ENCODE peak calls at places on chromosomes 7 and 10, in nine cellular contexts. J is WERI-Rb-1; K is LHCN-M2; A is activated naive CD8-positive, alpha-beta T cell treated with anti-CD3 and anti-CD28 coated beads, Interleukin-2, amount 50 U/mL, for 24 hours; I is MCF 10A; B is heart right ventricle; D is naive thymus-derived CD8-positive, alpha-beta T cell; C is AG04450; V is epithelial cell of esophagus. O is an unnamed sample.

GRCh38 chr7:17854297-17855047 is 85.8 kb downstream of the SNX13 start:
- DNase-seq in A (no peak), J (no peak), D (no peak), C (no peak), V (no peak), I (no peak), B (no peak), K (peak), O (no peak)

GRCh38 chr10:1203704-1204103 is 147.5 kb downstream of the WDR37 start:
- DNase-seq in C (no peak), D (no peak), A (no peak), I (no peak), J (no peak), B (no peak), K (no peak), V (no peak), O (no peak)

GRCh38 chr7:36137258-36137657 is 15.8 kb upstream of the EEPD1 start:
- DNase-seq in B (no peak), J (no peak), C (no peak), I (no peak), A (no peak), V (no peak), D (no peak), K (no peak), O (no peak)

GRCh38 chr10:113524539-113525490 is 28.0 kb upstream of the HABP2 start:
- DNase-seq in B (no peak), K (no peak), D (no peak), J (no peak), A (no peak), V (peak), I (peak), C (no peak), O (no peak)

GRCh38 chr7:77831481-77831880 is 32.9 kb downstream of the PHTF2 start:
- DNase-seq in A (no peak), V (peak), J (no peak), C (no peak), I (no peak), B (no peak), D (no peak), K (no peak), O (no peak)

GRCh38 chr7:33107136-33108066 is 1.8 kb downstream of the RP9 start:
- DNase-seq in D (no peak), I (peak), A (peak), V (peak), J (peak), K (peak), B (peak), C (peak), O (no peak)

GRCh38 chr10:92342801-92343200 is 51.8 kb downstream of the MARCHF5 start:
- DNase-seq in A (no peak), C (no peak), B (no peak), K (peak), I (no peak), J (no peak), D (no peak), V (peak), O (no peak)

GRCh38 chr10:129101232-129101980 is 365.6 kb upstream of the MGMT start:
- DNase-seq in C (no peak), K (no peak), D (peak), V (no peak), B (no peak), J (no peak), I (no peak), A (no peak), O (no peak)

GRCh38 chr10:48667960-48668541 is 16.6 kb upstream of the WDFY4 start:
- DNase-seq in C (no peak), V (no peak), K (peak), J (no peak), A (peak), B (no peak), D (no peak), I (no peak), O (no peak)

GRCh38 chr7:115850774-115851173 is 179.8 kb downstream of the TFEC start:
- DNase-seq in B (no peak), J (no peak), K (no peak), A (no peak), I (no peak), C (no peak), V (no peak), D (no peak), O (no peak)

GRCh38 chr10:97854735-97855134 is 5.1 kb downstream of the GOLGA7B start:
- DNase-seq in C (no peak), I (no peak), A (no peak), D (no peak), B (no peak), K (no peak), V (peak), J (no peak), O (no peak)

GRCh38 chr7:42192851-42193456 is 44.1 kb downstream of the GLI3 start:
- DNase-seq in J (no peak), C (no peak), B (no peak), V (peak), I (peak), K (peak), A (no peak), D (no peak), O (no peak)

GRCh38 chr10:69326692-69327091 is 48.4 kb downstream of the HK1 start:
- DNase-seq in C (no peak), A (no peak), D (no peak), I (no peak), J (no peak), B (no peak), K (no peak), V (no peak), O (no peak)

GRCh38 chr10:119301397-119301796 is 94.0 kb downstream of the GRK5 start:
- DNase-seq in K (no peak), B (no peak), V (no peak), I (no peak), J (no peak), A (peak), D (no peak), C (no peak), O (no peak)

GRCh38 chr10:27804136-27804535 is 58.5 kb upstream of the MKX start:
- DNase-seq in J (no peak), A (no peak), V (no peak), I (no peak), D (no peak), K (no peak), C (no peak), B (no peak), O (no peak)

GRCh38 chr10:112446055-112446854 is 459 bp downstream of the ZDHHC6 start:
- DNase-seq in A (peak), D (no peak), I (peak), J (no peak), V (peak), B (no peak), C (no peak), K (peak), O (no peak)

GRCh38 chr7:55533050-55533728 is 39.1 kb downstream of the VOPP1 start:
- DNase-seq in C (no peak), B (no peak), K (peak), V (peak), I (peak), D (no peak), J (no peak), A (peak), O (no peak)

GRCh38 chr10:81733547-81733946 is 141.4 kb upstream of the NRG3 start:
- DNase-seq in A (no peak), J (no peak), D (no peak), V (no peak), C (no peak), K (no peak), I (no peak), B (no peak), O (no peak)

GRCh38 chr7:3461923-3462322 is 160.9 kb downstream of the SDK1 start:
- DNase-seq in K (no peak), I (no peak), V (no peak), D (peak), J (no peak), A (peak), C (no peak), B (no peak), O (no peak)

GRCh38 chr10:121654021-121654545 is 55.8 kb upstream of the FGFR2 start:
- DNase-seq in V (no peak), I (no peak), B (no peak), D (no peak), C (no peak), A (no peak), J (no peak), K (no peak), O (no peak)

GRCh38 chr7:30596043-30596641 is 1.5 kb downstream of the GARS1 start:
- DNase-seq in B (no peak), C (no peak), A (peak), K (peak), D (no peak), V (peak), J (peak), I (peak), O (no peak)

O was measured in brain pericyte.